ENCODE peak calls at places on chromosomes 6 and 20, in five cellular contexts. R is GM23338, S is fibroblast of lung, T is cardiac fibroblast, Q is cardiac muscle cell. B is an unnamed sample.

GRCh38 chr6:144895890-144896289 is 610.8 kb downstream of the UTRN start:
- DNase-seq in R (peak; percentile 16), S (no peak), T (no peak), Q (no peak), B (no peak)

GRCh38 chr6:138257638-138258040 is 39.3 kb upstream of the PBOV1 start:
- DNase-seq in R (no peak), S (no peak), T (no peak), Q (no peak), B (no peak)

GRCh38 chr6:158536891-158537798 is 22.7 kb upstream of the TMEM181 start:
- DNase-seq in R (peak; percentile 80), S (peak; percentile 15), T (no peak), Q (peak; percentile 39), B (peak; percentile 55)

GRCh38 chr6:53510751-53511150 is 34.1 kb downstream of the GCLC start:
- DNase-seq in R (no peak), S (no peak), T (no peak), Q (no peak), B (no peak)

GRCh38 chr6:41730531-41731436 is 4.6 kb downstream of the TFEB start:
- DNase-seq in R (no peak), S (no peak), T (peak; percentile 33), Q (no peak), B (no peak)

GRCh38 chr6:21479140-21479539 is 114.4 kb upstream of the SOX4 start:
- DNase-seq in R (no peak), S (peak; percentile 72), T (peak; percentile 92), Q (peak; percentile 90), B (no peak)

GRCh38 chr20:49526056-49526455 is 41.9 kb downstream of the PTGIS start:
- DNase-seq in R (no peak), S (no peak), T (no peak), Q (no peak), B (no peak)

GRCh38 chr6:166286831-166287271 is 21.3 kb downstream of the PRR18 start:
- DNase-seq in R (peak; percentile 47), S (no peak), T (no peak), Q (no peak), B (peak; percentile 37)

GRCh38 chr6:84421031-84421430 is 193.6 kb upstream of the CEP162 start:
- DNase-seq in R (no peak), S (no peak), T (no peak), Q (no peak), B (no peak)

GRCh38 chr20:57882451-57883161 is 172.8 kb upstream of the PMEPA1 start:
- DNase-seq in R (no peak), S (no peak), T (no peak), Q (no peak), B (no peak)

GRCh38 chr6:2110504-2110903 is 134.9 kb downstream of the GMDS start:
- DNase-seq in R (no peak), S (peak; percentile 45), T (peak; percentile 26), Q (peak; percentile 24), B (no peak)

GRCh38 chr6:13766201-13766634 is 48.1 kb downstream of the MCUR1 start:
- DNase-seq in R (no peak), S (peak; percentile 63), T (peak; percentile 47), Q (peak; percentile 39), B (no peak)

GRCh38 chr6:94636780-94637385 is 940.5 kb upstream of the MANEA start:
- DNase-seq in R (peak; percentile 67), S (peak; percentile 30), T (no peak), Q (no peak), B (peak; percentile 15)

GRCh38 chr20:23503649-23504048 is 12.7 kb downstream of the CST8 start:
- DNase-seq in R (no peak), S (no peak), T (no peak), Q (no peak), B (no peak)

GRCh38 chr6:136306466-136306865 is 16.8 kb upstream of the BCLAF1 start:
- DNase-seq in R (no peak), S (no peak), T (no peak), Q (no peak), B (no peak)

GRCh38 chr6:27129095-27129815 is 118.2 kb upstream of the PRSS16 start:
- DNase-seq in R (no peak), S (peak; percentile 60), T (no peak), Q (no peak), B (no peak)

GRCh38 chr20:40493551-40493950 is 195.5 kb downstream of the MAFB start:
- DNase-seq in R (no peak), S (no peak), T (no peak), Q (no peak), B (no peak)

GRCh38 chr20:20489623-20490341 is 121.9 kb downstream of the INSM1 start:
- DNase-seq in R (peak; percentile 28), S (peak; percentile 60), T (no peak), Q (no peak), B (no peak)

GRCh38 chr20:25306991-25307903 is 59.4 kb downstream of the PYGB start:
- DNase-seq in R (no peak), S (no peak), T (no peak), Q (no peak), B (no peak)

GRCh38 chr6:54624779-54625178 is 221.8 kb upstream of the FAM83B start:
- DNase-seq in R (no peak), S (peak; percentile 20), T (peak; percentile 20), Q (peak; percentile 49), B (no peak)

GRCh38 chr6:48184644-48185043 is 73.6 kb upstream of the PTCHD4 start:
- DNase-seq in R (no peak), S (peak; percentile 15), T (no peak), Q (no peak), B (no peak)

GRCh38 chr20:2335096-2335495 is 39.3 kb downstream of the TGM3 start:
- DNase-seq in R (no peak), S (no peak), T (no peak), Q (no peak), B (no peak)

GRCh38 chr6:137089305-137089704 is 44.5 kb upstream of the IL20RA start:
- DNase-seq in R (peak; percentile 23), S (no peak), T (no peak), Q (no peak), B (no peak)

GRCh38 chr6:117396228-117396627 is 29.5 kb downstream of the ROS1 start:
- DNase-seq in R (no peak), S (peak; percentile 8), T (no peak), Q (peak; percentile 2), B (no peak)

GRCh38 chr20:15643713-15644112 is 929.5 kb downstream of the KIF16B start:
- DNase-seq in R (peak; percentile 43), S (peak; percentile 15), T (peak; percentile 2), Q (no peak), B (no peak)

GRCh38 chr6:40936810-40937209 is 102.2 kb downstream of the UNC5CL start:
- DNase-seq in R (no peak), S (peak; percentile 60), T (peak; percentile 51), Q (peak; percentile 46), B (no peak)

GRCh38 chr6:160030103-160030502 is 61.2 kb downstream of the IGF2R start:
- DNase-seq in R (peak; percentile 37), S (peak; percentile 97), T (peak; percentile 95), Q (peak; percentile 96), B (no peak)

GRCh38 chr6:18330548-18331066 is 56.5 kb upstream of the RNF144B start:
- DNase-seq in R (no peak), S (no peak), T (no peak), Q (no peak), B (no peak)

GRCh38 chr6:137471497-137471896 is 22.7 kb downstream of the OLIG3 start:
- DNase-seq in R (no peak), S (no peak), T (no peak), Q (no peak), B (no peak)

GRCh38 chr6:170131351-170131750 is 159.5 kb downstream of the DLL1 start:
- DNase-seq in R (no peak), S (no peak), T (no peak), Q (no peak), B (no peak)

GRCh38 chr6:157946865-157947532 is 34.7 kb upstream of the SYNJ2 start:
- DNase-seq in R (peak; percentile 45), S (peak; percentile 28), T (peak; percentile 18), Q (peak; percentile 26), B (no peak)

GRCh38 chr6:118652051-118652699 is 784 bp upstream of the CEP85L start:
- DNase-seq in R (peak; percentile 83), S (no peak), T (no peak), Q (no peak), B (peak; percentile 6)

GRCh38 chr6:151389640-151390275 is 1.6 kb downstream of the ZBTB2 start:
- DNase-seq in R (peak; percentile 58), S (peak; percentile 78), T (peak; percentile 79), Q (peak; percentile 80), B (no peak)
- TF ChIP-seq CTCF in R (no peak), S (no peak), T (no peak), Q (no peak), B (no peak)

DNA sequence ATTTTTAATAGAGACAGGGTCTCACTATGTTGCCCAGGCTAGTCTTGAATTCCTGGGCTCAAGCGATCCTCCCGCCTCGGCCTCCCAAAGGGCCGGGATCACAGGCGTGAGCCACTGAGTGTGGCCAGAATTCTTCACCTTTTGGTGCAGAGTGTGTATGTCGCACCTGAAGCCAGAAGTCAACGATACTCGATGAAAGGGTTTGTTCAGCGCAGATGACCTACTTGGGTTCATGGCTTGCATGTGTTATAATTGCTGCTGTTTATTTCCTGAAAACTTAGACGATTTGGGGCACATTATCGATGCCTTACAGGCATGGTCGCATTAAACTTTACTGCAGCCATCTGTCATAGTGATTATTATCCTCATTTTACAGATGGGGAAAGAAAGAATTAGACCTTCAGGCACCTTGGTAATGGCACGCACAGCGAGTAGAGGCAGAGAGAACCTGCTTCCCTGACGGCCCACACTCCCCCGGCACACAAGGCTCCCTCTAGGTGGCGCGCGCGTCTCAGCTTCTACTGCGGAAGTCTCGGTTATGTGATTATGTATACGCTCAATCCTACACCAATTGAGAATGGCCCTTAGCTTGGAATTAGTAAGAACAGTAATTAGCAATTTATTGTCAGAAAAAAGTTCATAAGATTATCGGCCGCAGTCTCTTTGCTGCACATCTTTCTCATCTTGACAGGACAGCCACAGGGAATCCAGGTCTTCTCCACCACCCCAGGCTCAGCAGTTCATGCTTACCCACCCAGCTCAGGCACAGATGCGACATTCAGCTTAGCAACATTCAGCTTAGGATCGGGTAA is 212.8 kb upstream of the PROKR2 start:
- DNase-seq in R (peak; percentile 94), S (peak; percentile 68), T (peak; percentile 80), Q (peak; percentile 84), B (peak; percentile 88)
- TF ChIP-seq CTCF in R (peak; percentile 91), S (peak; percentile 94), T (peak; percentile 96), Q (peak; percentile 96), B (peak; percentile 17)

GRCh38 chr6:34057790-34058189 is 88.1 kb downstream of the GRM4 start:
- DNase-seq in R (no peak), S (no peak), T (no peak), Q (no peak), B (no peak)
- TF ChIP-seq CTCF in R (no peak), S (no peak), T (no peak), Q (no peak), B (no peak)

GRCh38 chr6:133609404-133610270 is 279.3 kb upstream of the TCF21 start:
- DNase-seq in R (no peak), S (peak; percentile 100), T (peak; percentile 98), Q (peak; percentile 96), B (no peak)
- TF ChIP-seq CTCF in R (no peak), S (no peak), T (no peak), Q (no peak), B (no peak)

DNA sequence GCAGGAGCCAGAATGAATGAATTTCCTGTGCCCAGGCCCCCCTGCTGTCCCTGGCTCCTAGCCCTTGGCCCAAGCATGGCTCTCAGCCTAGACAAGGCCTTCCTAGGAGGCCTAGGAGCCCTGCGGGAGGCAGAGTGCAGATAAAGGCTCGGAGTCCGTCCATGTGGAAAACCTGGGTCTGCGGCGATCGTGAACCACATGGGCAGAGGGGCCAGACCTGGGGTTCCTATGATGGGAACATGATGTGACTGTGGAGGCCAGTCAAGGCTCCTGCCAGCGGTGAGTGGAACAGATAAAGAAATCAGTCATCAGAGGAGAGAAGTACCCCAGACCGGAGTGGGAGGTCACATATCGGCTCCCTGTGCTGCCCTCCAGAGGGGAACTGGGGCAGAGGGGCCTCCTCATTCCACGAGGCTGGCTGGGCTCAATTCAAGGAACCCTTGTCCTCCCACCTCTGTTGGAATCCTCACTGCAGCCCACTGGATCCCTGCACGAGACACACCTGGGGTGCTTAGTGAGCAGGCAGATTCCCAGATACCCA is 5.8 kb upstream of the VSTM2L start:
- DNase-seq in R (peak; percentile 75), S (no peak), T (peak; percentile 77), Q (peak; percentile 76), B (peak; percentile 56)
- TF ChIP-seq CTCF in R (peak; percentile 55), S (peak; percentile 39), T (peak; percentile 39), Q (peak; percentile 52), B (peak; percentile 23)

B was measured in endothelial cell.